ENCODE peak calls at places on chromosomes 3 and 15, in nine cellular contexts. Y, P, X, N, Z, J, T, R and W are unnamed samples.

GRCh38 chr3:55423888-55424287 is 63.2 kb downstream of the WNT5A start:
- DNase-seq in P (no peak), J (no peak), N (no peak), Y (no peak), X (no peak), T (peak; percentile 41), R (no peak), Z (no peak), W (no peak)

GRCh38 chr3:71881732-71882131 is 96.8 kb upstream of the PROK2 start:
- DNase-seq in R (no peak), T (no peak), Z (no peak), Y (no peak), X (no peak), N (no peak), P (no peak), J (no peak), W (no peak)

GRCh38 chr15:78033864-78034263 is 43.6 kb downstream of the TBC1D2B start:
- DNase-seq in Y (no peak), Z (peak; percentile 40), P (no peak), N (no peak), J (no peak), T (no peak), R (no peak), X (no peak), W (no peak)

GRCh38 chr15:29132110-29132420 is 137.6 kb downstream of the NSMCE3 start:
- DNase-seq in Z (no peak), R (no peak), X (no peak), J (no peak), P (no peak), T (no peak), Y (peak; percentile 59), N (peak; percentile 23), W (peak; percentile 74)

GRCh38 chr15:66233487-66234415 is 19.8 kb downstream of the MEGF11 start:
- DNase-seq in T (no peak), P (no peak), Z (no peak), N (no peak), J (no peak), Y (no peak), R (no peak), X (no peak), W (no peak)

GRCh38 chr15:101148166-101148880 is 103.5 kb downstream of the CHSY1 start:
- DNase-seq in J (no peak), X (no peak), Y (peak; percentile 44), R (no peak), Z (no peak), T (no peak), N (no peak), P (no peak), W (peak; percentile 73)

GRCh38 chr15:48389701-48390143 is 58.5 kb downstream of the DUT start:
- DNase-seq in T (no peak), X (no peak), Y (no peak), R (no peak), N (no peak), P (no peak), Z (no peak), J (no peak), W (no peak)

GRCh38 chr3:106534206-106534605 is 665.4 kb upstream of the CBLB start:
- DNase-seq in J (no peak), R (no peak), N (no peak), P (no peak), X (peak; percentile 84), Y (no peak), T (no peak), Z (no peak), W (no peak)

GRCh38 chr3:13879102-13879945 is 547 bp downstream of the WNT7A start:
- DNase-seq in R (no peak), T (no peak), P (peak; percentile 33), Z (peak; percentile 68), X (no peak), Y (peak; percentile 65), N (no peak), J (no peak), W (peak; percentile 74)
- H3K4me3 ChIP-seq in R (no peak overlapping the region), T (peak overlapping the region; percentile 21), P (peak overlapping the region; percentile 18), Z (peak overlapping the region; percentile 75), X (no peak overlapping the region), Y (peak overlapping the region; percentile 43), N (peak overlapping the region; percentile 46), J (peak overlapping the region; percentile 21), W (no peak overlapping the region)

GRCh38 chr3:169347597-169347996 is 315.9 kb downstream of the MECOM start:
- DNase-seq in Y (no peak), R (no peak), Z (no peak), X (no peak), J (no peak), T (no peak), N (no peak), P (no peak), W (no peak)

GRCh38 chr3:169348276-169348675 is 315.2 kb downstream of the MECOM start:
- DNase-seq in T (no peak), Y (no peak), X (no peak), R (no peak), P (no peak), J (no peak), Z (no peak), N (no peak), W (no peak)

GRCh38 chr3:169350228-169350627 is 313.3 kb downstream of the MECOM start:
- DNase-seq in X (no peak), Z (no peak), Y (no peak), T (no peak), R (no peak), N (no peak), P (no peak), J (no peak), W (no peak)

GRCh38 chr3:169345662-169346331 is 317.7 kb downstream of the MECOM start:
- DNase-seq in T (no peak), R (no peak), J (no peak), Y (no peak), X (no peak), N (no peak), P (no peak), Z (no peak), W (no peak)

DNA sequence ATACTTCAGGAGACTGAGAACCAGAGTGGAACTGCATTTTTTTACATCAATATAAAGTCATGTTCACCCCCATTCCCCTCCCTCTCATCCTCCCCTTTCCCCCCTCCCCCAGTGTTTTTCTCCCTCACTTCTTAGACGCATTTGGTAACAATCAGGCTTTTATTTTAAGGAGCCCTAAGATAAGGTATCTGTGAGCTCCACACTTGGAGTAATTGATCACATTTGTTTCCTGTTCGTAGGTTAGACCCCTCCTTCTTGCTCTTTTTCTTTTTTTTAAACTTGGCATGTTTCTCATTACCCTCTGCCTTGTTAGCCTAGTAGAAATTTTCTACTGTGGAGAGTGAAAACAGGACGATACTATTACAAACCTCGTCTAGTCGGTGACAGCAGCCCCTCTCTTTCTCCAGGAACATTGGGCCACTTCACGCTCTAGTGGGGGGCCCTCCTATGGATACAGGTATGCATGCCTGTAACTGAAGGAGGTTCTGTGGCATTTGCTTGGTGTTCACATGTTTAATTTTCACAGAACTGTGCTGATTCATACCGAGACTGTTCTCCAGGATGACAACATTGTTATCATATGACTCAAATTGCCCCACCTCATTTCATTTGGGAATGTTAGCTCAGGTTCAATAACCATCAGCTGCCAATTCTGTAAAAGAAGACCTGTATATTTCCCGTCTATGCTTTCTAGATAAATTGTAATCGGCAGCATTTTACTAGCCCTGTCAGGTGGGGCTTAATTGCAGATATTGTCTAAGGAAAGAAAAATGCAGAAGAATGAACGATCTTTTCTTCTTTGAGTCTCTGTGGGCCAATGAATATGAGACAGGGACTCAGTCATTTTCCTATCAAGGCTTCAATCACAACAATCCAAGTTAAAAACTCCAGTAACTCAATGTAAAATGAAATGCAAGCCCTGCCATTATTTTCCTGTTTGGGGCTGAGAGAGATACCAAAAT is 314.2 kb downstream of the MECOM start:
- DNase-seq in J (peak; percentile 33), X (peak; percentile 9), T (no peak), P (no peak), Y (no peak), N (no peak), Z (no peak), R (no peak), W (no peak)
- H3K4me3 ChIP-seq in J (no peak overlapping the region), X (no peak overlapping the region), T (no peak overlapping the region), P (no peak overlapping the region), Y (no peak overlapping the region), N (no peak overlapping the region), Z (no peak overlapping the region), R (no peak overlapping the region), W (no peak overlapping the region)

GRCh38 chr3:141051641-141052569 is 758 bp downstream of the SPSB4 start:
- DNase-seq in R (no peak), T (no peak), P (peak; percentile 80), N (peak; percentile 72), X (no peak), J (peak; percentile 26), Y (no peak), Z (no peak), W (peak; percentile 83)

GRCh38 chr3:141052570-141053069 is 1.5 kb downstream of the SPSB4 start:
- DNase-seq in P (peak; percentile 89), Y (no peak), T (no peak), N (peak; percentile 75), X (no peak), R (no peak), J (no peak), Z (no peak), W (no peak)

GRCh38 chr3:141050913-141051632 is at the start of gene SPSB4:
- DNase-seq in Y (no peak), Z (no peak), J (peak; percentile 34), P (peak; percentile 95), R (no peak), T (peak; percentile 50), N (peak; percentile 93), X (no peak), W (peak; percentile 62)

GRCh38 chr3:141049681-141050080 is 1.5 kb upstream of the SPSB4 start:
- DNase-seq in T (no peak), N (no peak), R (no peak), X (no peak), Z (no peak), Y (no peak), P (no peak), J (peak; percentile 7), W (no peak)

DNA sequence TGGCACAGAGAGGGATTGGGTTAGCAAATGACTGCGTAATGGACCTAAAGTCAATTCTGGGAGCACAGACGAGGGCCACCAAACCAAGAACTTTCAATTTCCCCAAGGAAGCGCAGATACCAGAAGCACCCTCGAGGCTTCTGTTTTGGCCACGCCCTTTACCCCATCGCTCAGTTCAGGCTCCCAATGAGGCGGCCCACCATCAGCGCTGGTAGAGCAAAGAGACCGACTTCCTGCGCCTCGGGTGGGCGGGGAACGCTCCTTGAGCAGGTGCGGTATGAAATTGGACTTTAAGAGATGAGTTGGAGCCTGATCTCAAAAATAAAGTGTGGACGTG is 603 bp upstream of the SPSB4 start:
- DNase-seq in T (no peak), Z (no peak), Y (no peak), J (peak; percentile 18), N (no peak), R (no peak), P (no peak), X (no peak), W (no peak)
- H3K4me3 ChIP-seq in T (peak overlapping the region; percentile 29), Z (no peak overlapping the region), Y (peak overlapping the region; percentile 58), J (no peak overlapping the region), N (peak overlapping the region; percentile 66), R (no peak overlapping the region), P (peak overlapping the region; percentile 86), X (peak overlapping the region; percentile 38), W (no peak overlapping the region)

DNA sequence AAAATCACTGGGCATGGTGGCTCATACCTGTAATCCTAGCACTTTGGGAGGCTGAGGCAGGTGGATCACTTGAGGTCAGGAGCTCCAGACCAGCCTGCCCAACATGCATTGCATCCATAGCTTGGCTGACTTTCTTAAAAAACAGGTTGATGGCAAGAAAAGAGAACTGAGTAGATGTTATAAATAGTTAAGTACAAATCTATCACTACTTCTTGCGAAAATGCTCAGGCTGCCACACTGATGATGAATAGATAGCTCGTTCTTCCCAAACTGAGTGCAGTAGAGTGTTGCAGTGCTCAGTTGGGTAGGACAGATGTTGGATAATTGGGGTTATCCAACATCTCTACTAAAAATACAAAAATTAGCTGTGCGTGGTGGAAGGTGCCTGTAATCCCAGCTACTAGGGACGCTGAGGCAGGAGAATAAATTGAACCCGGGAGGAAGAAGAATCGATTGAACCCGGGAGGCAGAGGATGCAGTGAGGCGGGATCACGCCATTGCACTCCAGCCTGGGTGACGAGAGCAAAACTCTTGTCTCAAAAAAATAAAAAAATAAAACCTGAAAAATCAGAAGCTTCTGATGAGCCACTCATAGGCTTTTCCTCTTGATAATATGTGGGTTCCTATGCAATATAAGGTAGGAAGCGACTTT is 1.2 kb downstream of the BTLA start:
- DNase-seq in X (no peak), R (no peak), N (no peak), Y (no peak), T (no peak), P (no peak), J (no peak), Z (no peak), W (no peak)
- H3K4me3 ChIP-seq in X (no peak overlapping the region), R (no peak overlapping the region), N (no peak overlapping the region), Y (no peak overlapping the region), T (no peak overlapping the region), P (no peak overlapping the region), J (no peak overlapping the region), Z (peak overlapping the region; percentile 80), W (no peak overlapping the region)